ENCODE peak calls at places on chromosomes 5 and 9, in five cellular contexts. P is tibial nerve, F is uterus, I is adrenal gland, C is suprapubic skin. U is an unnamed sample.

GRCh38 chr5:77167695-77168111 is 42.8 kb upstream of the PDE8B start:
- DNase-seq in P (no peak), F (peak; percentile 39), I (no peak), C (no peak), U (no peak)

GRCh38 chr9:97768731-97769130 is 71.6 kb upstream of the XPA start:
- DNase-seq in P (no peak), F (no peak), I (no peak), C (no peak), U (no peak)

GRCh38 chr5:135019314-135019713 is 14.7 kb downstream of the PITX1 start:
- DNase-seq in P (no peak), F (peak; percentile 1), I (no peak), C (peak; percentile 32), U (peak; percentile 3)

GRCh38 chr5:13477118-13477737 is 467.3 kb downstream of the DNAH5 start:
- DNase-seq in P (no peak), F (no peak), I (no peak), C (no peak), U (no peak)

GRCh38 chr5:169161022-169161680 is 139.8 kb downstream of the SLIT3 start:
- DNase-seq in P (peak; percentile 25), F (peak; percentile 90), I (peak; percentile 28), C (peak; percentile 81), U (peak; percentile 66)

GRCh38 chr5:150339165-150339564 is 18.3 kb upstream of the TCOF1 start:
- DNase-seq in P (no peak), F (no peak), I (no peak), C (no peak), U (no peak)

GRCh38 chr5:109105631-109106267 is 304.0 kb downstream of the PJA2 start:
- DNase-seq in P (no peak), F (no peak), I (no peak), C (no peak), U (no peak)

GRCh38 chr5:131262953-131263541 is 806 bp upstream of the CDC42SE2 start:
- DNase-seq in P (no peak), F (no peak), I (no peak), C (no peak), U (no peak)

GRCh38 chr5:141513627-141514329 is 24.9 kb downstream of the PCDHGC5 start:
- DNase-seq in P (peak; percentile 57), F (peak; percentile 91), I (peak; percentile 94), C (peak; percentile 88), U (peak; percentile 83)
- TF ChIP-seq POLR2A in P (no peak), F (peak; percentile 33), I (peak; percentile 69), C (no peak), U (peak; percentile 45)

DNA sequence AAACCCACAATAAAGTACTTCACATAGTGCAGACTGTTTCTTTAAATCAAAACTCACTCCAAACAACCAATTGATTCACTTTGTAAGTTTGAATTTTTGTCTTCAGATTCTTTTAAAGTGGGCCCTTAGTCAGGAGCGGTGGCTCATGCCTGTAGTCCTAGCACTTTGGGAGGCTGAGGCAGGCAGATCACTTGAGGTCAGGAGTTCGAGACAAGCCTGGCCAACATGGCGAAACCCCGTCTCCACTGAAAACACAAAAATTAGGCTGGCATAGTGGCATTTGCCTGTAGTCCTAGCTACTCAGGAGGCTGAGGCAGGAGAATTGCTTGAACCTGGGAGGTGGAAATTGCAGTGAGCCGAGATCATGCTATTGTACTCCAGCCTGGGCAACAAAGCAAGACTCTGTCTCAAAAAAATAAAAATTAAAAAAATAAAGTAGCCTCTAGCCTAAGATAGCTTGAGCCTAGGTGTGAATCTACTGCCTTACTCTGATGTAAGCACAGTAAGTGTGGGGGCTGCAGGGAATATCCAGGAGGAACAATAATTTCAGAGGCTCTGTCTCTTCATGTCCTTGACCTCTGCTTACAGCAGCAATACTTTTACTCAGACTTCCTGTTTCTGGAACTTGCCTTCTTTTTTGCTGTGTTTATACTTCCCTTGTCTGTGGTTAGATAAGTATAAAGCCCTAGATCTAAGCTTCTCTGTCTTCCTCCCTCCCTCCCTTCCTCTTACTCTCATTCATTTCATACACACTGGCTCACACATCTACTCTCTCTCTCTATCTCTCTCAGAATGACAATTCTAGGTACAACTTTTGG is at the start of gene IL7R:
- DNase-seq in P (no peak), F (no peak), I (no peak), C (no peak), U (no peak)
- H3K27ac ChIP-seq in P (no peak within 1 kb of the TSS), F (no peak within 1 kb of the TSS), I (peak within 1 kb of the TSS; percentile 31), C (peak within 1 kb of the TSS; percentile 31), U (no peak within 1 kb of the TSS)

GRCh38 chr9:87787735-87788134 is 61.8 kb downstream of the CTSL start:
- DNase-seq in P (no peak), F (no peak), I (no peak), C (no peak), U (no peak)
- TF ChIP-seq POLR2A in P (no peak), F (no peak), I (no peak), C (no peak), U (no peak)

GRCh38 chr9:75457474-75458011 is 369.2 kb downstream of the OSTF1 start:
- DNase-seq in P (no peak), F (no peak), I (no peak), C (no peak), U (no peak)
- H3K27ac ChIP-seq in P (no peak overlapping the region), F (no peak overlapping the region), I (no peak overlapping the region), C (no peak overlapping the region), U (no peak overlapping the region)

GRCh38 chr9:36258170-36258988 is at the start of gene GNE:
- DNase-seq in P (peak; percentile 96), F (peak; percentile 97), I (peak; percentile 98), C (peak; percentile 99), U (peak; percentile 98)
- TF ChIP-seq POLR2A in P (peak; percentile 93), F (peak; percentile 93), I (peak; percentile 98), C (peak; percentile 75), U (peak; percentile 94)

GRCh38 chr5:96649251-96649937 is 12.8 kb upstream of the CAST start:
- DNase-seq in P (no peak), F (no peak), I (no peak), C (no peak), U (no peak)
- H3K27ac ChIP-seq in P (no peak overlapping the region), F (no peak overlapping the region), I (no peak overlapping the region), C (peak overlapping the region; percentile 11), U (no peak overlapping the region)

GRCh38 chr9:104927912-104928740 is at the start of gene ABCA1:
- DNase-seq in P (peak; percentile 91), F (peak; percentile 95), I (peak; percentile 99), C (peak; percentile 96), U (peak; percentile 86)
- TF ChIP-seq POLR2A in P (peak; percentile 54), F (no peak), I (peak; percentile 100), C (peak; percentile 61), U (peak; percentile 27)

GRCh38 chr9:136327313-136327971 is at the start of gene GPSM1:
- DNase-seq in P (peak; percentile 49), F (no peak), I (no peak), C (no peak), U (peak; percentile 77)
- H3K27ac ChIP-seq in P (peak within 1 kb of the TSS; percentile 96), F (peak within 1 kb of the TSS; percentile 56), I (peak within 1 kb of the TSS; percentile 73), C (peak within 1 kb of the TSS; percentile 70), U (peak within 1 kb of the TSS; percentile 85)

GRCh38 chr9:37464426-37465248 is 613 bp downstream of the ZBTB5 start:
- DNase-seq in P (peak; percentile 53), F (peak; percentile 71), I (peak; percentile 86), C (peak; percentile 92), U (peak; percentile 77)
- TF ChIP-seq POLR2A in P (peak; percentile 30), F (no peak), I (peak; percentile 71), C (no peak), U (no peak)

U was measured in ovary.